ENCODE peak calls at places on chromosomes 1 and 21, in nine cellular contexts. X is A549; N is AG09309; U is breast epithelium; Q is CD8-positive, alpha-beta memory T cell; A is AG10803; K is AG04450; G is osteoblast; C is BJ. F is an unnamed sample.

GRCh38 chr1:113040041-113040440 is 33.0 kb upstream of the LRIG2 start:
- DNase-seq in U (no peak), N (no peak), K (no peak), X (no peak), G (no peak), Q (no peak), A (no peak), C (no peak), F (no peak)

GRCh38 chr1:97017895-97018294 is 296.3 kb downstream of the PTBP2 start:
- DNase-seq in Q (no peak), K (no peak), A (no peak), U (no peak), C (no peak), N (no peak), G (no peak), X (peak), F (no peak)

GRCh38 chr21:42541174-42541573 is 27.5 kb downstream of the SLC37A1 start:
- DNase-seq in N (no peak), G (no peak), K (no peak), X (no peak), Q (no peak), A (no peak), C (no peak), U (no peak), F (no peak)

GRCh38 chr1:212062832-212063438 is 27.4 kb downstream of the DTL start:
- DNase-seq in N (peak), Q (no peak), X (peak), C (no peak), K (peak), G (peak), U (no peak), A (peak), F (no peak)

GRCh38 chr1:76330993-76331603 is 256.6 kb downstream of the ST6GALNAC3 start:
- DNase-seq in K (peak), N (peak), A (peak), U (no peak), X (peak), G (no peak), C (peak), Q (peak), F (peak)

GRCh38 chr1:80882552-80882951 is 918.2 kb upstream of the ADGRL2 start:
- DNase-seq in N (no peak), U (no peak), X (peak), Q (no peak), A (peak), K (peak), G (no peak), C (no peak), F (no peak)

GRCh38 chr21:41316641-41317392 is at the start of gene FAM3B:
- DNase-seq in U (no peak), Q (no peak), C (no peak), X (no peak), G (peak), A (no peak), K (no peak), N (no peak), F (no peak)

GRCh38 chr21:42002421-42002958 is 7.7 kb downstream of the ZBTB21 start:
- DNase-seq in Q (no peak), C (peak), G (peak), N (peak), X (peak), U (no peak), A (peak), K (peak), F (no peak)

GRCh38 chr1:176445402-176445801 is 17.6 kb upstream of the PAPPA2 start:
- DNase-seq in C (no peak), G (no peak), N (no peak), K (no peak), Q (no peak), U (no peak), X (no peak), A (no peak), F (no peak)

GRCh38 chr21:43958364-43959158 is 53.5 kb upstream of the TRAPPC10 start:
- DNase-seq in X (no peak), K (no peak), A (no peak), C (no peak), U (no peak), Q (peak), G (no peak), N (no peak), F (no peak)

GRCh38 chr1:40697436-40697835 is 5.9 kb downstream of the NFYC start:
- DNase-seq in N (no peak), K (no peak), C (no peak), U (no peak), Q (no peak), X (no peak), A (no peak), G (no peak), F (no peak)

GRCh38 chr1:207243756-207244408 is 77.6 kb upstream of the CD55 start:
- DNase-seq in N (no peak), C (no peak), K (no peak), A (no peak), G (no peak), U (no peak), X (peak), Q (no peak), F (no peak)

GRCh38 chr1:13443506-13443905 is 33.3 kb downstream of the PRAMEF20 start:
- DNase-seq in Q (no peak), A (no peak), C (no peak), X (no peak), K (no peak), U (no peak), G (peak), N (no peak), F (no peak)

GRCh38 chr1:206486995-206487788 is 16.9 kb downstream of the IKBKE start:
- DNase-seq in K (no peak), G (no peak), C (no peak), U (no peak), X (no peak), Q (no peak), N (no peak), A (no peak), F (no peak)

GRCh38 chr1:205612556-205612955 is 19.3 kb downstream of the ELK4 start:
- DNase-seq in G (no peak), A (no peak), K (no peak), X (no peak), C (no peak), Q (no peak), U (no peak), N (no peak), F (no peak)

GRCh38 chr1:25714532-25714931 is 85.5 kb upstream of the SELENON start:
- DNase-seq in A (no peak), G (no peak), C (no peak), X (no peak), N (no peak), Q (no peak), K (no peak), U (no peak), F (no peak)
- H3K4me3 ChIP-seq in A (no peak), G (no peak), C (no peak), X (no peak), N (no peak), Q (no peak), K (no peak), U (no peak), F (no peak)

GRCh38 chr1:28441674-28442073 is 64.2 kb upstream of the RCC1 start:
- DNase-seq in G (no peak), K (no peak), N (no peak), A (no peak), X (no peak), U (no peak), C (no peak), Q (no peak), F (no peak)

GRCh38 chr1:28439320-28439719 is 66.5 kb upstream of the RCC1 start:
- DNase-seq in A (no peak), C (no peak), U (no peak), N (no peak), Q (no peak), X (no peak), G (peak), K (no peak), F (no peak)

GRCh38 chr1:28437260-28437923 is 67.9 kb downstream of the PHACTR4 start:
- DNase-seq in A (peak), U (peak), Q (no peak), X (peak), N (peak), G (no peak), K (no peak), C (peak), F (peak)

GRCh38 chr1:28436211-28436769 is 66.8 kb downstream of the PHACTR4 start:
- DNase-seq in U (no peak), N (no peak), Q (no peak), X (peak), G (no peak), A (no peak), C (no peak), K (no peak), F (no peak)

GRCh38 chr1:28437924-28438699 is 67.7 kb upstream of the RCC1 start:
- DNase-seq in G (peak), C (peak), U (peak), X (peak), K (peak), N (peak), Q (no peak), A (peak), F (peak)
- H3K4me3 ChIP-seq in G (peak), C (peak), U (peak), X (peak), K (peak), N (peak), Q (no peak), A (peak), F (peak)

GRCh38 chr1:178516110-178516509 is 3.2 kb downstream of the TEX35 start:
- DNase-seq in Q (no peak), X (no peak), G (no peak), U (no peak), N (no peak), A (no peak), K (no peak), C (no peak), F (no peak)
- H3K4me3 ChIP-seq in Q (no peak), X (no peak), G (no peak), U (no peak), N (no peak), A (no peak), K (no peak), C (no peak), F (no peak)

DNA sequence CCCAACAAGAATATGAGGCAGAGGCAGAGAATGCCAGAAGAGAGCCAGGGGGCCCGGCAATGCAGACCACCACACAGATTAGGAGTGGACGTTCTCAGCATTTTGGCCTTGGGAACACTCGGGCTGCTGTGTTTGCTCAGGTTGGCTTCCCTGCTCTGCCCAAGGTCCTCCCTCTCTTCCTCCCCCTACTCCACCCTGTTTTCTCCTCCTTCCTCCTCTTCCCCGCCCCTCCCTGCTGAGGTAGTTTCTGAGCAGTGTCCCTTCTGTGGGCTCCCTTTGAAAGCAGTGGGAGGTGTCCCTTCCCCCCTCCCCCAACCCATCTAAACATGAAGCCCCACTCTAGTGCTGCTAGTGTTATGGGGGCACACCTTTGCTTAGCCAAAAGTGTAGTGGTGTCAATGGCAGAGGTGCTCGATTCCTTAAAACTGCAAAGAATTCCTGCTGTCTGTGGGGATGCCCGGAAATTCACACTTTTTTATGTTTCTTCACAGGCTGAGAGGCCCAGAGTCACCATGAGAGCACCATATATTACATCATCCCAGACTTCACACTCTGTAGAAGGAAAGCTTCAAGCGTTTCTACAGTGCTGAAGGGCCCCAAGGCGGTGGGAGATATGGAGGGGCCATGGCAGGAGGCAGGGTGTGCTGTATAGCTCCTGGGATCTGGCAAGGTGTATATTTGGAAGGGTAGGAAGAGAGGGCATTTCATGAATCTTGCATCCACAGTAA is at the start of gene HHIPL2:
- DNase-seq in N (no peak), G (no peak), C (no peak), Q (no peak), X (peak), U (no peak), A (peak), K (no peak), F (no peak)
- H3K4me3 ChIP-seq in N (peak), G (peak), C (no peak), Q (no peak), X (peak), U (no peak), A (peak), K (no peak), F (no peak)

GRCh38 chr21:33236013-33236686 is 6.4 kb downstream of the IFNAR2 start:
- DNase-seq in A (no peak), C (no peak), G (no peak), X (no peak), U (no peak), Q (no peak), K (no peak), N (no peak), F (no peak)

GRCh38 chr21:33236799-33237198 is 7.1 kb downstream of the IFNAR2 start:
- DNase-seq in N (no peak), K (no peak), X (no peak), C (no peak), Q (no peak), A (no peak), G (no peak), U (no peak), F (no peak)

GRCh38 chr21:33238565-33239255 is 9.0 kb downstream of the IFNAR2 start:
- DNase-seq in Q (no peak), A (no peak), N (no peak), C (no peak), K (no peak), U (no peak), G (no peak), X (no peak), F (no peak)

GRCh38 chr21:33237446-33237845 is 7.7 kb downstream of the IFNAR2 start:
- DNase-seq in Q (no peak), U (no peak), K (no peak), C (no peak), A (no peak), N (no peak), X (no peak), G (no peak), F (no peak)

DNA sequence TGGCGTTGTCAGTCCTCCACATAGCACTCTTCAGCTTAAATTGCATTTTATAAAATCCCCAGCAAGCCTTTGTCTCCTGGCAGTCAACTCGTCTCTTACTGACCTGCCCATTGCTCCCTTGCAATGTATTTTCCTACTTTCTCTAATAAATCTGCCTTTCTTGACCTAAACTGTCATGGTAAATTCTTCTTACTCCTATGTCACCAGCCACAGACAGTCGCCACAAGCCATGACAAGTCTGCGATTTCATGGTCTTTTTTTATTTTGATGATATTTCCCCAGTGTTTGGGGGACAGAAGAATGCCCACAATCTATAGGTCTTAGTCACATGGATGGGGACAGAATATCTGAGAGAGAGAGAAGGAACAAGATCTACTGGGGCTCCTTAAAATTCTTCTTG is 8.4 kb downstream of the IFNAR2 start:
- DNase-seq in C (no peak), G (peak), N (no peak), K (no peak), Q (no peak), U (no peak), A (no peak), X (no peak), F (no peak)
- H3K4me3 ChIP-seq in C (no peak), G (no peak), N (no peak), K (no peak), Q (no peak), U (no peak), A (no peak), X (no peak), F (no peak)